ENCODE peak calls at places on chromosomes 3 and 15, in eight cellular contexts. One of them, this sample, is unnamed.

GRCh38 chr3:180610981-180611380 is 9.0 kb downstream of the TTC14 start:
- DNase-seq in fibroblast of villous mesenchyme: no peak
- DNase-seq in cardiac septum: no peak
- DNase-seq in neural progenitor cell: no peak
- DNase-seq in SK-N-MC: peak; percentile 70
- DNase-seq in activated CD4-positive, alpha-beta T cell treated with anti-CD3 and anti-CD28 coated beads, Interleukin-2, amount 50 U/mL, for 24 hours: no peak
- DNase-seq in stimulated activated CD8-positive, alpha-beta memory T cell treated with anti-CD3 and anti-CD28 coated beads, Interleukin-15, amount 100 ng/mL, for 24 hours: no peak
- DNase-seq in ACHN: no peak
- DNase-seq in this sample: no peak

GRCh38 chr3:15820911-15821310 is 23.1 kb upstream of the ANKRD28 start:
- DNase-seq in fibroblast of villous mesenchyme: no peak
- DNase-seq in cardiac septum: no peak
- DNase-seq in neural progenitor cell: no peak
- DNase-seq in SK-N-MC: no peak
- DNase-seq in activated CD4-positive, alpha-beta T cell treated with anti-CD3 and anti-CD28 coated beads, Interleukin-2, amount 50 U/mL, for 24 hours: no peak
- DNase-seq in stimulated activated CD8-positive, alpha-beta memory T cell treated with anti-CD3 and anti-CD28 coated beads, Interleukin-15, amount 100 ng/mL, for 24 hours: no peak
- DNase-seq in ACHN: no peak
- DNase-seq in this sample: no peak

GRCh38 chr3:11629716-11630115 is 14.0 kb downstream of the VGLL4 start:
- DNase-seq in fibroblast of villous mesenchyme: peak; percentile 95
- DNase-seq in cardiac septum: no peak
- DNase-seq in neural progenitor cell: no peak
- DNase-seq in SK-N-MC: no peak
- DNase-seq in activated CD4-positive, alpha-beta T cell treated with anti-CD3 and anti-CD28 coated beads, Interleukin-2, amount 50 U/mL, for 24 hours: no peak
- DNase-seq in stimulated activated CD8-positive, alpha-beta memory T cell treated with anti-CD3 and anti-CD28 coated beads, Interleukin-15, amount 100 ng/mL, for 24 hours: no peak
- DNase-seq in ACHN: no peak
- DNase-seq in this sample: no peak

GRCh38 chr3:24704496-24704895 is 209.8 kb upstream of the THRB start:
- DNase-seq in fibroblast of villous mesenchyme: no peak
- DNase-seq in cardiac septum: no peak
- DNase-seq in neural progenitor cell: no peak
- DNase-seq in SK-N-MC: no peak
- DNase-seq in activated CD4-positive, alpha-beta T cell treated with anti-CD3 and anti-CD28 coated beads, Interleukin-2, amount 50 U/mL, for 24 hours: no peak
- DNase-seq in stimulated activated CD8-positive, alpha-beta memory T cell treated with anti-CD3 and anti-CD28 coated beads, Interleukin-15, amount 100 ng/mL, for 24 hours: no peak
- DNase-seq in ACHN: no peak
- DNase-seq in this sample: no peak

GRCh38 chr15:69035918-69036258 is 21.4 kb downstream of the NOX5 start:
- DNase-seq in fibroblast of villous mesenchyme: no peak
- DNase-seq in cardiac septum: no peak
- DNase-seq in neural progenitor cell: no peak
- DNase-seq in SK-N-MC: no peak
- DNase-seq in activated CD4-positive, alpha-beta T cell treated with anti-CD3 and anti-CD28 coated beads, Interleukin-2, amount 50 U/mL, for 24 hours: no peak
- DNase-seq in stimulated activated CD8-positive, alpha-beta memory T cell treated with anti-CD3 and anti-CD28 coated beads, Interleukin-15, amount 100 ng/mL, for 24 hours: no peak
- DNase-seq in ACHN: no peak
- DNase-seq in this sample: no peak

GRCh38 chr3:32138545-32139104 is 32.2 kb downstream of the GPD1L start:
- DNase-seq in fibroblast of villous mesenchyme: no peak
- DNase-seq in cardiac septum: no peak
- DNase-seq in neural progenitor cell: no peak
- DNase-seq in SK-N-MC: no peak
- DNase-seq in activated CD4-positive, alpha-beta T cell treated with anti-CD3 and anti-CD28 coated beads, Interleukin-2, amount 50 U/mL, for 24 hours: no peak
- DNase-seq in stimulated activated CD8-positive, alpha-beta memory T cell treated with anti-CD3 and anti-CD28 coated beads, Interleukin-15, amount 100 ng/mL, for 24 hours: no peak
- DNase-seq in ACHN: no peak
- DNase-seq in this sample: no peak

GRCh38 chr3:34020221-34020620 is 221.8 kb downstream of the PDCD6IP start:
- DNase-seq in fibroblast of villous mesenchyme: no peak
- DNase-seq in cardiac septum: no peak
- DNase-seq in neural progenitor cell: no peak
- DNase-seq in SK-N-MC: no peak
- DNase-seq in activated CD4-positive, alpha-beta T cell treated with anti-CD3 and anti-CD28 coated beads, Interleukin-2, amount 50 U/mL, for 24 hours: no peak
- DNase-seq in stimulated activated CD8-positive, alpha-beta memory T cell treated with anti-CD3 and anti-CD28 coated beads, Interleukin-15, amount 100 ng/mL, for 24 hours: no peak
- DNase-seq in ACHN: no peak
- DNase-seq in this sample: no peak

GRCh38 chr3:78048698-78049097 is 1008.8 kb downstream of the ROBO2 start:
- DNase-seq in fibroblast of villous mesenchyme: peak; percentile 8
- DNase-seq in cardiac septum: no peak
- DNase-seq in neural progenitor cell: no peak
- DNase-seq in SK-N-MC: no peak
- DNase-seq in activated CD4-positive, alpha-beta T cell treated with anti-CD3 and anti-CD28 coated beads, Interleukin-2, amount 50 U/mL, for 24 hours: no peak
- DNase-seq in stimulated activated CD8-positive, alpha-beta memory T cell treated with anti-CD3 and anti-CD28 coated beads, Interleukin-15, amount 100 ng/mL, for 24 hours: no peak
- DNase-seq in ACHN: peak; percentile 4
- DNase-seq in this sample: no peak

GRCh38 chr3:99176169-99176964 is 274.9 kb upstream of the DCBLD2 start:
- DNase-seq in fibroblast of villous mesenchyme: peak; percentile 72
- DNase-seq in cardiac septum: no peak
- DNase-seq in neural progenitor cell: no peak
- DNase-seq in SK-N-MC: no peak
- DNase-seq in activated CD4-positive, alpha-beta T cell treated with anti-CD3 and anti-CD28 coated beads, Interleukin-2, amount 50 U/mL, for 24 hours: no peak
- DNase-seq in stimulated activated CD8-positive, alpha-beta memory T cell treated with anti-CD3 and anti-CD28 coated beads, Interleukin-15, amount 100 ng/mL, for 24 hours: no peak
- DNase-seq in ACHN: no peak
- DNase-seq in this sample: no peak

This sample was measured in ELF-1.